ENCODE peak calls at places on chromosomes 1 and 21, in ten cellular contexts. A is NCI-H2081; P is stimulated activated CD8-positive, alpha-beta memory T cell treated with anti-CD3 and anti-CD28 coated beads, Interleukin-4, amount 100 ng/mL, for 1 hour; B is astrocyte of the spinal cord; Z is ELR; D is stomach; X is retina; G is suprapubic skin; Q is amygdala; V is gastrocnemius medialis. C is an unnamed sample.

GRCh38 chr1:47804127-47804526 is 193.1 kb downstream of the TRABD2B start:
- DNase-seq in A (no peak), P (no peak), B (no peak), Z (no peak), D (no peak), X (no peak), G (no peak), Q (no peak), V (no peak), C (peak; percentile 24)

GRCh38 chr1:59150537-59151386 is 146.1 kb upstream of the FGGY start:
- DNase-seq in A (no peak), P (no peak), B (peak; percentile 98), Z (peak; percentile 100), D (peak; percentile 41), X (peak; percentile 51), G (peak; percentile 85), Q (peak; percentile 27), V (peak; percentile 94), C (peak; percentile 99)

GRCh38 chr1:185373813-185374524 is 56.9 kb upstream of the IVNS1ABP start:
- DNase-seq in A (no peak), P (no peak), B (peak; percentile 57), Z (peak; percentile 91), D (no peak), X (no peak), G (no peak), Q (no peak), V (peak; percentile 19), C (peak; percentile 77)

GRCh38 chr1:67683306-67683705 is 1.7 kb upstream of the GADD45A start:
- DNase-seq in A (no peak), P (no peak), B (peak; percentile 75), Z (peak; percentile 87), D (no peak), X (no peak), G (no peak), Q (no peak), V (no peak), C (peak; percentile 59)

GRCh38 chr1:8598060-8598724 is 219.2 kb downstream of the RERE start:
- DNase-seq in A (peak; percentile 73), P (no peak), B (peak; percentile 46), Z (peak; percentile 9), D (peak; percentile 50), X (peak; percentile 53), G (no peak), Q (peak; percentile 56), V (peak; percentile 24), C (no peak)

GRCh38 chr21:46220847-46221246 is 7.7 kb downstream of the LSS start:
- DNase-seq in A (no peak), P (no peak), B (no peak), Z (no peak), D (no peak), X (no peak), G (peak; percentile 44), Q (no peak), V (no peak), C (no peak)

GRCh38 chr1:201095581-201096531 is 16.4 kb downstream of the CACNA1S start:
- DNase-seq in A (no peak), P (no peak), B (peak; percentile 10), Z (no peak), D (no peak), X (no peak), G (no peak), Q (peak; percentile 29), V (peak; percentile 98), C (no peak)

GRCh38 chr1:109132980-109133379 is 19.1 kb downstream of the ELAPOR1 start:
- DNase-seq in A (no peak), P (no peak), B (no peak), Z (no peak), D (no peak), X (no peak), G (no peak), Q (no peak), V (no peak), C (no peak)

GRCh38 chr21:33300701-33301631 is 23.8 kb upstream of the IFNAR1 start:
- DNase-seq in A (no peak), P (no peak), B (no peak), Z (no peak), D (no peak), X (no peak), G (no peak), Q (peak; percentile 16), V (no peak), C (no peak)

GRCh38 chr21:26093094-26093493 is 77.5 kb downstream of the APP start:
- DNase-seq in A (no peak), P (no peak), B (no peak), Z (peak; percentile 70), D (no peak), X (no peak), G (no peak), Q (no peak), V (no peak), C (peak; percentile 17)

GRCh38 chr1:40060351-40060750 is 19.8 kb downstream of the CAP1 start:
- DNase-seq in A (no peak), P (no peak), B (no peak), Z (no peak), D (no peak), X (no peak), G (no peak), Q (no peak), V (no peak), C (no peak)

GRCh38 chr1:162541619-162542141 is 19.8 kb upstream of the UAP1 start:
- DNase-seq in A (no peak), P (no peak), B (peak; percentile 97), Z (peak; percentile 99), D (no peak), X (no peak), G (no peak), Q (no peak), V (peak; percentile 45), C (peak; percentile 90)

GRCh38 chr21:22554690-22555316 is 1556.6 kb downstream of the NCAM2 start:
- DNase-seq in A (no peak), P (no peak), B (no peak), Z (peak; percentile 69), D (no peak), X (no peak), G (no peak), Q (no peak), V (no peak), C (no peak)

GRCh38 chr1:101567582-101568189 is 330.9 kb downstream of the S1PR1 start:
- DNase-seq in A (peak; percentile 20), P (no peak), B (peak; percentile 20), Z (peak; percentile 57), D (peak; percentile 31), X (peak; percentile 14), G (no peak), Q (peak; percentile 1), V (no peak), C (peak; percentile 25)

GRCh38 chr1:242692988-242693387 is 168.5 kb upstream of the PLD5 start:
- DNase-seq in A (no peak), P (no peak), B (no peak), Z (no peak), D (no peak), X (no peak), G (no peak), Q (no peak), V (no peak), C (no peak)

GRCh38 chr1:183287191-183287675 is 101.2 kb downstream of the LAMC2 start:
- DNase-seq in A (no peak), P (no peak), B (peak; percentile 66), Z (no peak), D (no peak), X (no peak), G (no peak), Q (peak; percentile 28), V (no peak), C (no peak)

GRCh38 chr1:107877092-107877491 is 87.9 kb downstream of the VAV3 start:
- DNase-seq in A (no peak), P (no peak), B (peak; percentile 26), Z (peak; percentile 3), D (no peak), X (no peak), G (no peak), Q (no peak), V (no peak), C (peak; percentile 65)

GRCh38 chr1:170290971-170291370 is 145.2 kb downstream of the NTMT2 start:
- DNase-seq in A (no peak), P (no peak), B (peak; percentile 61), Z (no peak), D (no peak), X (no peak), G (no peak), Q (no peak), V (no peak), C (no peak)

GRCh38 chr1:46411601-46412341 is 17.7 kb downstream of the FAAH start:
- DNase-seq in A (no peak), P (no peak), B (no peak), Z (no peak), D (no peak), X (no peak), G (no peak), Q (no peak), V (no peak), C (no peak)

C was measured in Daoy.